ENCODE peak calls at places on chromosome 20, in six cellular contexts. T, M, L, C, Q and N are unnamed samples.

GRCh38 chr20:6828794-6829423 is 61.4 kb downstream of the BMP2 start:
- DNase-seq in T (peak; percentile 84), M (no peak), Q (peak; percentile 43), C (peak; percentile 66), L (peak; percentile 66), N (peak; percentile 65)

GRCh38 chr20:25508083-25508770 is 77.1 kb downstream of the NINL start:
- DNase-seq in T (no peak), M (no peak), C (no peak), L (no peak), Q (peak; percentile 68), N (no peak)

GRCh38 chr20:57959589-57959988 is 249.8 kb upstream of the PMEPA1 start:
- DNase-seq in L (no peak), Q (no peak), T (no peak), C (no peak), M (no peak), N (no peak)

GRCh38 chr20:17646209-17646717 is 35.8 kb downstream of the RRBP1 start:
- DNase-seq in M (no peak), T (no peak), L (no peak), C (no peak), Q (no peak), N (no peak)

GRCh38 chr20:57410398-57411323 is 19.5 kb downstream of the RBM38 start:
- DNase-seq in M (no peak), C (no peak), T (no peak), L (no peak), Q (no peak), N (no peak)

GRCh38 chr20:25306991-25307903 is 59.4 kb downstream of the PYGB start:
- DNase-seq in T (no peak), Q (no peak), M (no peak), C (no peak), L (no peak), N (no peak)

GRCh38 chr20:56932575-56933330 is 303.6 kb downstream of the TFAP2C start:
- DNase-seq in C (no peak), T (no peak), L (no peak), M (no peak), Q (no peak), N (no peak)

GRCh38 chr20:61749406-61750075 is 316.1 kb downstream of the TAF4 start:
- DNase-seq in M (no peak), T (no peak), Q (no peak), C (no peak), L (no peak), N (no peak)

GRCh38 chr20:57619053-57619831 is 984 bp downstream of the ZBP1 start:
- DNase-seq in C (no peak), T (no peak), Q (no peak), M (no peak), L (no peak), N (peak; percentile 70)

GRCh38 chr20:20295621-20296498 is 72.0 kb upstream of the INSM1 start:
- DNase-seq in Q (no peak), C (no peak), L (no peak), M (no peak), T (no peak), N (no peak)

GRCh38 chr20:44597516-44597915 is 15.1 kb downstream of the PKIG start:
- DNase-seq in T (no peak), C (no peak), M (no peak), L (no peak), Q (no peak), N (peak; percentile 18)

GRCh38 chr20:61373956-61374545 is 122.0 kb downstream of the CDH4 start:
- DNase-seq in C (no peak), T (no peak), M (no peak), L (no peak), Q (no peak), N (no peak)

GRCh38 chr20:39468703-39469102 is 506.6 kb downstream of the DHX35 start:
- DNase-seq in T (peak; percentile 26), Q (no peak), M (no peak), L (no peak), C (no peak), N (no peak)

GRCh38 chr20:21371193-21371592 is 26.1 kb downstream of the NKX2-4 start:
- DNase-seq in Q (no peak), C (no peak), L (no peak), M (no peak), T (no peak), N (no peak)

GRCh38 chr20:43755390-43755789 is 28.6 kb upstream of the GTSF1L start:
- DNase-seq in C (no peak), T (no peak), Q (no peak), L (no peak), M (no peak), N (no peak)

GRCh38 chr20:12740647-12741046 is 268.1 kb upstream of the SPTLC3 start:
- DNase-seq in M (no peak), Q (no peak), C (no peak), T (no peak), L (no peak), N (no peak)

GRCh38 chr20:17504326-17504897 is 26.8 kb downstream of the BFSP1 start:
- DNase-seq in M (no peak), T (no peak), Q (no peak), L (no peak), C (no peak), N (peak; percentile 63)

GRCh38 chr20:33556237-33556636 is 66.3 kb downstream of the CBFA2T2 start:
- DNase-seq in L (no peak), C (no peak), T (no peak), M (no peak), Q (no peak), N (no peak)
- H3K27ac ChIP-seq in L (no peak overlapping the region), C (no peak overlapping the region), T (no peak overlapping the region), M (no peak overlapping the region), Q (no peak overlapping the region), N (no peak overlapping the region)

GRCh38 chr20:50338479-50339195 is 148.0 kb downstream of the CEBPB start:
- DNase-seq in M (no peak), T (peak; percentile 39), Q (no peak), L (no peak), C (no peak), N (no peak)
- TF ChIP-seq CTCF in M (no peak), T (no peak), Q (no peak), L (no peak), C (no peak), N (no peak)

GRCh38 chr20:52234302-52235045 is 42.9 kb upstream of the ZFP64 start:
- DNase-seq in C (no peak), M (no peak), Q (no peak), T (no peak), L (no peak), N (no peak)

GRCh38 chr20:52235129-52235528 is 43.5 kb upstream of the ZFP64 start:
- DNase-seq in L (no peak), T (no peak), C (no peak), Q (no peak), M (no peak), N (no peak)

GRCh38 chr20:52226370-52226769 is 34.8 kb upstream of the ZFP64 start:
- DNase-seq in M (no peak), T (no peak), C (no peak), L (no peak), Q (no peak), N (no peak)

GRCh38 chr20:52231230-52231746 is 39.7 kb upstream of the ZFP64 start:
- DNase-seq in M (no peak), Q (peak; percentile 41), C (no peak), L (no peak), T (no peak), N (no peak)

DNA sequence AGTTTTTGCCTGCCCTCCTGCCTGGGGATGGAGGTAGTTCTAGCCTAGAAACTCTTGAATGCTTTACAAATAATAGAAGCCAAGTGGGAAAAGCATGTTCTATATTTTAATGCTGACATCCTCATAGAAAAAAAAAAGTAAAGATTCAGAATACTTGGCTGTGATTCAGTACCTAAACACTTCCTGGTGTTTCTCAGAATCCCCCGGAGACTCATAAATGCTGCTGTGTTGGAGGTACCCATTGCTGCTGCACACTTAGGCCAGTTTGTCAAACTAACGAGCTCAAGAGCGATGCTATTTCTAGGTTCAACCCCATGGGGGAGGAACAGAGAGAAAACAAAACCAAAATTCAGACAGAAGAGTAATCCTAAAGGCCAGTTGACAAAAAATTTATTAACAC is 38.8 kb upstream of the ZFP64 start:
- DNase-seq in M (no peak), T (no peak), Q (no peak), L (no peak), C (no peak), N (no peak)
- H3K27ac ChIP-seq in M (no peak overlapping the region), T (no peak overlapping the region), Q (peak overlapping the region; percentile 45), L (no peak overlapping the region), C (no peak overlapping the region), N (no peak overlapping the region)

GRCh38 chr20:36463212-36464061 is 77.9 kb upstream of the MYL9 start:
- DNase-seq in L (no peak), T (no peak), Q (no peak), C (no peak), M (no peak), N (no peak)

GRCh38 chr20:36466089-36466488 is 75.2 kb upstream of the MYL9 start:
- DNase-seq in C (no peak), L (no peak), T (no peak), Q (no peak), M (no peak), N (no peak)

GRCh38 chr20:36467076-36467999 is 74.0 kb upstream of the MYL9 start:
- DNase-seq in C (peak; percentile 44), T (no peak), Q (no peak), M (no peak), L (peak; percentile 64), N (peak; percentile 62)

GRCh38 chr20:36462440-36463211 is 78.7 kb upstream of the MYL9 start:
- DNase-seq in C (peak; percentile 40), T (peak; percentile 51), M (peak; percentile 92), Q (no peak), L (no peak), N (peak; percentile 87)

DNA sequence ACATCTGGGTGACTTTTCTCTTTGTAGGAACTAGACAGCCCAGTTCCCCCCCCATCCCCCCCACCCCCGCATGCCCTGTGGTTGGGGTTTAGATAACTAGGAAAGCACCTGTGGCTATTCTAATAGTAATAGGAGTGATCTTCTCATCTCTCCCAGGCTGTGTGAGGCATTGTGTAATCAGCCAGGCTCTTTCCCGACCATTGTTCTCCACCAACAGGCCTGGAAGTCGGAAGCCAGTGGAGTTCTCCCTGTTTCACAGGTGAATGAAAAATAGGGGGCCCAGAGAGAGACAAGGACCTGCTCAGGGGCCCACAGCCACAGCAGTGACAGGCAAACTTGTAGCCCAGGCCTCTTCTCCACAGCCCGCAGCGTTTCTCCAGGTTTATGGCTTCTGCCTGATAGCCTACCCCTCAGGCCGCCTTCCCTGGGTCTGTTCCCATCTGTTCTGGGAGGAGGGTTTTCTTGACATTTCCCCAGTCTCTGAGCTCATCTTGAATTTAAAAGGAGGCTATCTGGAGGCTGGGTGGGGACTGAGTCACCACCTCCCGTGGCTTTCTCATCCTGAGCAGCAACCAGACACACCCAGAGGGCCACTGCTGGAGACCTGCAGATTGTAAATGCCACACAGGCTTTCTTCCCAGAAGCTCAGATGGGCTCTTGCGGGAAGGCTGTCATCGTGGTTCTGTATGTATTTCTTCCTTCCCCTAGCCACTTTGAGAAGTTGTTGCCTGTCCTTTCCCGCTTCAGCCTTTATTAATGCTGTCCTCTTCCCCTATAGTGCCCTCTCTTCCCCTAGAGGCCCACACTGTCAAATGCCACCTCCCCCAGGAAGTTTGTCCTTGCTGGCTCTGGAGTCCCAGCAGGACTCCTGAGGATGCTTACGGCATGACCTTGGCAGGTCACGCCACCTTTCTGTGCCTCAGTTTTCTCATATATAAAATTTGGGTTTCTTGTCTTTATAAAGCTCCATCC is 75.9 kb upstream of the MYL9 start:
- DNase-seq in L (peak; percentile 69), Q (peak; percentile 91), T (peak; percentile 53), C (peak; percentile 26), M (peak; percentile 82), N (no peak)
- TF ChIP-seq CTCF in L (no peak), Q (no peak), T (no peak), C (no peak), M (no peak), N (no peak)